ENCODE peak calls at places on chromosomes 11 and 22, in six cellular contexts. J, E, M, G, R and Z are unnamed samples.

GRCh38 chr11:8932564-8933180 is at the start of gene C11orf16:
- DNase-seq in M (no peak), J (no peak), G (no peak), E (no peak), R (no peak), Z (no peak)

GRCh38 chr11:126538071-126538470 is 182.6 kb downstream of the ST3GAL4 start:
- DNase-seq in R (no peak), G (no peak), J (no peak), E (no peak), M (no peak), Z (no peak)

GRCh38 chr11:33682446-33682845 is 18.2 kb downstream of the C11orf91 start:
- DNase-seq in M (no peak), R (peak; percentile 10), G (no peak), J (no peak), E (no peak), Z (no peak)

GRCh38 chr22:25623310-25623734 is 58.8 kb downstream of the GRK3 start:
- DNase-seq in G (no peak), R (no peak), J (no peak), E (no peak), M (no peak), Z (no peak)

GRCh38 chr22:20024225-20025087 is 3.5 kb downstream of the TANGO2 start:
- DNase-seq in G (peak; percentile 71), M (no peak), J (peak; percentile 54), R (no peak), E (no peak), Z (no peak)

GRCh38 chr11:133746663-133747306 is 98.5 kb downstream of the SPATA19 start:
- DNase-seq in R (no peak), M (no peak), E (no peak), G (no peak), J (no peak), Z (no peak)

GRCh38 chr22:42926768-42927167 is 69.7 kb upstream of the ARFGAP3 start:
- DNase-seq in J (no peak), R (no peak), E (no peak), M (no peak), G (peak; percentile 20), Z (no peak)

GRCh38 chr22:42299586-42300285 is 29.3 kb upstream of the TCF20 start:
- DNase-seq in M (no peak), G (peak; percentile 84), E (peak; percentile 48), J (no peak), R (peak; percentile 48), Z (no peak)

GRCh38 chr22:49767355-49768062 is 60.2 kb downstream of the BRD1 start:
- DNase-seq in J (peak; percentile 61), R (peak; percentile 33), G (peak; percentile 62), E (peak; percentile 13), M (peak; percentile 74), Z (no peak)

GRCh38 chr11:125393331-125393730 is 102.7 kb downstream of the FEZ1 start:
- DNase-seq in J (peak; percentile 24), R (no peak), M (no peak), E (no peak), G (no peak), Z (no peak)

GRCh38 chr22:28316014-28316413 is 363.6 kb downstream of the TTC28 start:
- DNase-seq in G (no peak), R (no peak), M (no peak), E (no peak), J (no peak), Z (no peak)

GRCh38 chr11:61333638-61334433 is 808 bp downstream of the TKFC start:
- DNase-seq in R (no peak), E (no peak), G (no peak), J (no peak), M (no peak), Z (no peak)
- TF ChIP-seq POLR2A in R (no peak), E (no peak), G (no peak), J (no peak), M (no peak), Z (no peak)

GRCh38 chr11:27100534-27100933 is 59.9 kb downstream of the BBOX1 start:
- DNase-seq in E (no peak), R (no peak), M (no peak), G (no peak), J (no peak), Z (no peak)
- TF ChIP-seq POLR2AphosphoS5 in E (no peak), R (no peak), M (no peak), G (no peak), J (no peak), Z (no peak)

DNA sequence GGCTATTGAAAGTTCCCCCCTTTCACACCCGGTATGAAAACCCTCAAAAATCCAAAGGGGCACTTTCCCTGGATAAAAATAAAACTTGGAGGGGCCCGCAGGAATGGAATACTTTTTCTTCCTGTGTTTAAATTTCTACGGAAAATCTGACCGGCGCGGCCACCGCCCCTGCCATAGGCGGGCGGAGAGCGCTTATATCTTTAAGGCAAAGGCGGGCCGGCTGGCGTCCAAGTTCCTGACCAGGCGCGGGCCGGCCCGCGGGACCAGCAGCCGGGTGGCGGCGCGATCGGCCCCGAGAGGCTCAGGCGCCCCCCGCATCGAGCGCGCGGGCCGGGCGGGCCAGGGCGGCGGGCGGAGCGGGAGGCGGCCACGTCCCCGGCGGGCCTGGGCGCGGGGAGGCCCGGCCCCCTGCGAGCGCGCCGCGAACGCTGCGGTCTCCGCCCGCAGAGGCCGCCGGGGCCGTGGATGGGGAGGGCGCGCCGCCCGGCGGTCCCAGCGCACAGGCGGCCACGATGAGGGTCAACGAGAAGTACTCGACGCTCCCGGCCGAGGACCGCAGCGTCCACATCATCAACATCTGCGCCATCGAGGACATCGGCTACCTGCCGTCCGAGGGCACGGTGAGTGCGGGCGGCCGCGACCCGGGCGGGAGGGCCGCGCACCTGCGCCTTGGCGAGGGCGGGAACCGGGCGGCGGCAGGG is at the start of gene ANO1:
- DNase-seq in R (no peak), M (peak; percentile 61), J (peak; percentile 53), E (no peak), G (peak; percentile 51), Z (no peak)
- TF ChIP-seq POLR2A in R (no peak), M (no peak), J (no peak), E (no peak), G (no peak), Z (no peak)

DNA sequence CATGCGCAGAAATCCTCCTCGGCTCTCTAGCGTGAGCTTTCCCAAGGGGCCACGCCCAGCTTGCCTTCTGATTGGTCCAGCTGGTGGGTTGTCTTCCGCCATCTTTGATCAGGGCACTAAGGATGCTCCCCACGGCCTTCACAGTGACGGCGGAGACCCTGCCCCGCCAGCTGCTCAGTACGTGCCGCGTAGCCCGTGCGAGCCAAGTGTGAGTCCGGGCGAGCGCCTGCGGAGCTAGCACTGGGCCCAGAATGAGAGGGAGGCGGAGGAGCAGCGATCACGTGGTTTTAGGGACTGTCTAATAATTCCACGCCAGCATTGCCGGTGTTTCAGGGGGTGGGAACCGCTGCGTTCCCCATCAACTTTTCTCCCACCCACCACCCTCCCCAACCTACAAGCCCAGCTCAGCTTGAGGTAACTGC is 1.6 kb upstream of the MTFP1 start:
- DNase-seq in R (peak; percentile 98), E (peak; percentile 99), J (peak; percentile 100), M (peak; percentile 94), G (peak; percentile 99), Z (peak; percentile 91)
- TF ChIP-seq POLR2AphosphoS5 in R (peak; percentile 93), E (peak; percentile 95), J (peak; percentile 70), M (peak; percentile 70), G (peak; percentile 98), Z (peak; percentile 57)

DNA sequence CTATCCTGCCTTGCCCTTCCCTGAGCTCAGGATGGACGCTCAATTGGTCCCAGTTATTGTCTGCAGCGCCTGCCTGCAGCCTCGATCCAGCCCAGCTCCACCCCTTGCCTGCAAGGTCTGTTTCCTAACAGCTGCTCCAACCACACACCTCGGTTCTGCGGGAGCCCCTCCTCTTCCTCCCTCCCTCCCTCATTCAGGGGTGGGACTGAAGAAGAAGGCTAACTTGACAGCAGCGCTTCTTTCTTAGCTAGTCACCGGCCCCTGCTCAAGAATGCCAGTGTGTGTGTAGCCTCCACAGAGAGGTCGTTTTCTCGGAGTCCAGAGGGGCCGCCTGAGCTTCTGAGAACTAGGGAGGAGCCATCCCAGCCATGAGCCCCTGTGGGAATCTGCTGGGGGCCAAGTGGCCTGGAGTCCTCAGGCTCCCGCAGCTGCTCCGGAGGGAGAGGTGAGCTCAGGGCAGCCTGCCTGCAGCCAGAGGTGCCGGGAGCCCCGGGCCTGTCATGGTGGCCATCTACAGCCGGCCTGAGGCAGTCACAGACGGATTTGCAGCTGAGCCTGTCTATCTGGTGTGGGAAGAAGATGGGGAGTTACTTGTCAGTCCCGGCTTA is 36.1 kb downstream of the LIMK2 start:
- DNase-seq in G (peak; percentile 89), E (peak; percentile 52), J (peak; percentile 90), R (peak; percentile 92), M (peak; percentile 68), Z (peak; percentile 55)
- TF ChIP-seq POLR2A in G (no peak), E (no peak), J (no peak), R (no peak), M (no peak), Z (no peak)

GRCh38 chr22:31345331-31346254 is 553 bp downstream of the PATZ1 start:
- DNase-seq in G (peak; percentile 96), J (peak; percentile 90), R (peak; percentile 81), E (peak; percentile 88), M (peak; percentile 91), Z (peak; percentile 93)
- TF ChIP-seq POLR2AphosphoS5 in G (peak; percentile 78), J (no peak), R (peak; percentile 3), E (peak; percentile 49), M (peak; percentile 34), Z (peak; percentile 50)